ENCODE peak calls at places on chromosomes 5 and 9, in ten cellular contexts. One of them, this sample, is unnamed.

GRCh38 chr5:65035212-65036206 is 266.8 kb downstream of the CWC27 start:
- DNase-seq in mucosa of descending colon: peak
- DNase-seq in RWPE2: peak
- DNase-seq in neural progenitor cell: peak
- DNase-seq in H9: peak
- DNase-seq in fibroblast of lung: peak
- DNase-seq in HFFc6: peak
- DNase-seq in nephron progenitor cell: peak
- DNase-seq in astrocyte: peak
- DNase-seq in SK-N-SH: peak
- DNase-seq in this sample: peak

GRCh38 chr9:88808019-88808656 is 183.1 kb upstream of the S1PR3 start:
- DNase-seq in mucosa of descending colon: no peak
- DNase-seq in RWPE2: no peak
- DNase-seq in neural progenitor cell: no peak
- DNase-seq in H9: no peak
- DNase-seq in fibroblast of lung: no peak
- DNase-seq in HFFc6: no peak
- DNase-seq in nephron progenitor cell: no peak
- DNase-seq in astrocyte: no peak
- DNase-seq in SK-N-SH: peak
- DNase-seq in this sample: no peak

GRCh38 chr9:112754578-112754977 is 4.0 kb downstream of the SNX30 start:
- DNase-seq in mucosa of descending colon: no peak
- DNase-seq in RWPE2: no peak
- DNase-seq in neural progenitor cell: no peak
- DNase-seq in H9: no peak
- DNase-seq in fibroblast of lung: peak
- DNase-seq in HFFc6: peak
- DNase-seq in nephron progenitor cell: no peak
- DNase-seq in astrocyte: peak
- DNase-seq in SK-N-SH: no peak
- DNase-seq in this sample: peak

GRCh38 chr5:53378590-53379247 is 101.7 kb upstream of the FST start:
- DNase-seq in mucosa of descending colon: no peak
- DNase-seq in RWPE2: no peak
- DNase-seq in neural progenitor cell: no peak
- DNase-seq in H9: no peak
- DNase-seq in fibroblast of lung: peak
- DNase-seq in HFFc6: peak
- DNase-seq in nephron progenitor cell: no peak
- DNase-seq in astrocyte: peak
- DNase-seq in SK-N-SH: no peak
- DNase-seq in this sample: no peak

GRCh38 chr9:98345011-98345410 is 89.6 kb upstream of the TBC1D2 start:
- DNase-seq in mucosa of descending colon: no peak
- DNase-seq in RWPE2: no peak
- DNase-seq in neural progenitor cell: no peak
- DNase-seq in H9: no peak
- DNase-seq in fibroblast of lung: no peak
- DNase-seq in HFFc6: no peak
- DNase-seq in nephron progenitor cell: no peak
- DNase-seq in astrocyte: no peak
- DNase-seq in SK-N-SH: no peak
- DNase-seq in this sample: no peak

GRCh38 chr5:72347801-72348305 is 27.7 kb downstream of the PTCD2 start:
- DNase-seq in mucosa of descending colon: no peak
- DNase-seq in RWPE2: no peak
- DNase-seq in neural progenitor cell: no peak
- DNase-seq in H9: no peak
- DNase-seq in fibroblast of lung: peak
- DNase-seq in HFFc6: peak
- DNase-seq in nephron progenitor cell: no peak
- DNase-seq in astrocyte: peak
- DNase-seq in SK-N-SH: no peak
- DNase-seq in this sample: no peak

GRCh38 chr5:148843510-148844318 is 17.3 kb downstream of the ADRB2 start:
- DNase-seq in mucosa of descending colon: no peak
- DNase-seq in RWPE2: no peak
- DNase-seq in neural progenitor cell: no peak
- DNase-seq in H9: no peak
- DNase-seq in fibroblast of lung: peak
- DNase-seq in HFFc6: no peak
- DNase-seq in nephron progenitor cell: no peak
- DNase-seq in astrocyte: peak
- DNase-seq in SK-N-SH: no peak
- DNase-seq in this sample: no peak

GRCh38 chr9:77449177-77450092 is 198.7 kb downstream of the GNA14 start:
- DNase-seq in mucosa of descending colon: no peak
- DNase-seq in RWPE2: peak
- DNase-seq in neural progenitor cell: no peak
- DNase-seq in H9: no peak
- DNase-seq in fibroblast of lung: peak
- DNase-seq in HFFc6: peak
- DNase-seq in nephron progenitor cell: no peak
- DNase-seq in astrocyte: peak
- DNase-seq in SK-N-SH: no peak
- DNase-seq in this sample: no peak

GRCh38 chr5:174680901-174681565 is 43.3 kb upstream of the MSX2 start:
- DNase-seq in mucosa of descending colon: no peak
- DNase-seq in RWPE2: no peak
- DNase-seq in neural progenitor cell: no peak
- DNase-seq in H9: no peak
- DNase-seq in fibroblast of lung: no peak
- DNase-seq in HFFc6: no peak
- DNase-seq in nephron progenitor cell: no peak
- DNase-seq in astrocyte: no peak
- DNase-seq in SK-N-SH: no peak
- DNase-seq in this sample: no peak

GRCh38 chr9:104983491-104983890 is 55.5 kb upstream of the ABCA1 start:
- DNase-seq in mucosa of descending colon: no peak
- DNase-seq in RWPE2: no peak
- DNase-seq in neural progenitor cell: no peak
- DNase-seq in H9: no peak
- DNase-seq in fibroblast of lung: no peak
- DNase-seq in HFFc6: no peak
- DNase-seq in nephron progenitor cell: no peak
- DNase-seq in astrocyte: no peak
- DNase-seq in SK-N-SH: no peak
- DNase-seq in this sample: no peak

GRCh38 chr5:13536921-13537320 is 407.6 kb downstream of the DNAH5 start:
- DNase-seq in mucosa of descending colon: no peak
- DNase-seq in RWPE2: no peak
- DNase-seq in neural progenitor cell: no peak
- DNase-seq in H9: no peak
- DNase-seq in fibroblast of lung: no peak
- DNase-seq in HFFc6: peak
- DNase-seq in nephron progenitor cell: no peak
- DNase-seq in astrocyte: peak
- DNase-seq in SK-N-SH: no peak
- DNase-seq in this sample: no peak

GRCh38 chr5:160470437-160471341 is 49.0 kb downstream of the PTTG1 start:
- DNase-seq in mucosa of descending colon: peak
- DNase-seq in RWPE2: no peak
- DNase-seq in neural progenitor cell: no peak
- DNase-seq in H9: no peak
- DNase-seq in fibroblast of lung: peak
- DNase-seq in HFFc6: no peak
- DNase-seq in nephron progenitor cell: no peak
- DNase-seq in astrocyte: peak
- DNase-seq in SK-N-SH: no peak
- DNase-seq in this sample: peak

GRCh38 chr5:30604648-30605262 is 588.7 kb upstream of the CDH6 start:
- DNase-seq in mucosa of descending colon: no peak
- DNase-seq in RWPE2: no peak
- DNase-seq in neural progenitor cell: no peak
- DNase-seq in H9: no peak
- DNase-seq in fibroblast of lung: no peak
- DNase-seq in HFFc6: no peak
- DNase-seq in nephron progenitor cell: no peak
- DNase-seq in astrocyte: no peak
- DNase-seq in SK-N-SH: no peak
- DNase-seq in this sample: no peak

GRCh38 chr9:125495137-125496119 is 211.6 kb downstream of the MAPKAP1 start:
- DNase-seq in mucosa of descending colon: no peak
- DNase-seq in RWPE2: no peak
- DNase-seq in neural progenitor cell: no peak
- DNase-seq in H9: peak
- DNase-seq in fibroblast of lung: peak
- DNase-seq in HFFc6: peak
- DNase-seq in nephron progenitor cell: no peak
- DNase-seq in astrocyte: no peak
- DNase-seq in SK-N-SH: no peak
- DNase-seq in this sample: peak

GRCh38 chr5:180484813-180485212 is 9.4 kb upstream of the CNOT6 start:
- DNase-seq in mucosa of descending colon: no peak
- DNase-seq in RWPE2: peak
- DNase-seq in neural progenitor cell: no peak
- DNase-seq in H9: no peak
- DNase-seq in fibroblast of lung: no peak
- DNase-seq in HFFc6: no peak
- DNase-seq in nephron progenitor cell: no peak
- DNase-seq in astrocyte: no peak
- DNase-seq in SK-N-SH: no peak
- DNase-seq in this sample: no peak

GRCh38 chr9:33111621-33112020 is 35.1 kb upstream of the SMU1 start:
- DNase-seq in mucosa of descending colon: no peak
- DNase-seq in RWPE2: no peak
- DNase-seq in neural progenitor cell: no peak
- DNase-seq in H9: no peak
- DNase-seq in fibroblast of lung: no peak
- DNase-seq in HFFc6: no peak
- DNase-seq in nephron progenitor cell: no peak
- DNase-seq in astrocyte: no peak
- DNase-seq in SK-N-SH: no peak
- DNase-seq in this sample: no peak

DNA sequence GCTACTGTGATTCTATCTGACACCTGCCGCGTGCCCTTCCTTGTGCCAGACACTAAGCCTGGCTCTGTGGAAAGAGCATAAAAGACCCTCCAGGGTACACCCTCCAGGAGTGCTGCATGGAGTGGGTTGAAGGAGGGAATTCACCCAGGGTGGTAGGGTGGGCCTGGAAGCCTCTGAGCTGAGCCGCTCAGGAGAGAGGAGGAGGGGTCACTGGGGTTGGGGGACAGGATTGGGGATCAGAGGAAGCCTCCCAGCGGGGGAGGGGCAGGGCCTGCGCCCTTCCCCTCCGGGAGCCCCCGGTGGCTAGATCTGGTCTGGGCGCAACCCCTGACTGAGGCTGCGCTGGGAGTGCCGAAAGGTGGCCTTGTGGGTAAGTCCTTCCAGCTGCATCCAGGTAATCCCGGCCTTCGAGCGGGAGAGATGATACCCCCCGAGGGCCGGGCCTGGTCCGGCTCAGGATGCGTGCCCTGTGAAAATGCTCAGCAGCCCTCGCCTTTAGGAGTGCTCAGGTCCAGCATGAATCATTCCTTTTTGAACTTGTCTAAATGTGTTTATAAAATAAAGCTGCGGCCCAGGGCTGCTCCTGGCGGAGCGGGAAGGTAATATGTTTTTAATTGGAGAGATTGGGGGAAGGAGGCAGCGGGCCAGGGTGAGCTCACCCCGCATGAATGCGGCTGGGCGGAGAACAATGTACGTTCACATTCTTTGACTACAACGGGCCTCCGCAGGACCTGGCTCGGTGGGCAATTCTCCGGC is 118.1 kb upstream of the SMIM23 start:
- DNase-seq in mucosa of descending colon: no peak
- DNase-seq in RWPE2: peak
- DNase-seq in neural progenitor cell: peak
- DNase-seq in H9: peak
- DNase-seq in fibroblast of lung: peak
- DNase-seq in HFFc6: no peak
- DNase-seq in nephron progenitor cell: peak
- DNase-seq in astrocyte: peak
- DNase-seq in SK-N-SH: peak
- DNase-seq in this sample: no peak
- TF ChIP-seq CTCF in mucosa of descending colon: no peak
- TF ChIP-seq CTCF in RWPE2: peak
- TF ChIP-seq CTCF in neural progenitor cell: no peak
- TF ChIP-seq CTCF in H9: peak
- TF ChIP-seq CTCF in fibroblast of lung: no peak
- TF ChIP-seq CTCF in HFFc6: no peak
- TF ChIP-seq CTCF in nephron progenitor cell: no peak
- TF ChIP-seq CTCF in astrocyte: peak
- TF ChIP-seq CTCF in SK-N-SH: no peak
- TF ChIP-seq CTCF in this sample: no peak

DNA sequence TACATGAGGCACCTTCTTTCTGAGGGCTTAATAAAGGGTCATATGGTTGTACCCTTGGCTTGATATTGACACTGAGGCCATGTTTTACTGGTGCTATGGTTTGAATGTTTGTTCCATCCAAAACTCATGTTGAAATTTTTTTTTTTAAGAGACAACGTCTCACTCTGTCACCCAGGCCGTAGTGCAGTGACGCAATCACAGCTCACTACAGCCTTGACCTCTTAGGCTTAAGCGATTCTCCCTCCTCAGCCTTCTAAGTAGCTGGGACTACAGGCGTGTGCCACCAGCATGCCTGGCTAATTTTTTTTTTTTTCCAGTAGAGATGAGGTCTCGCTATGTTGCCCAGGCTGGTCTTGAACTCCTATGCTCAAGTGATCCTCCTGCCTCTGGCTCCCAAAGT is 20.9 kb downstream of the FAM151B start:
- DNase-seq in mucosa of descending colon: no peak
- DNase-seq in RWPE2: no peak
- DNase-seq in neural progenitor cell: no peak
- DNase-seq in H9: no peak
- DNase-seq in fibroblast of lung: no peak
- DNase-seq in HFFc6: no peak
- DNase-seq in nephron progenitor cell: no peak
- DNase-seq in astrocyte: no peak
- DNase-seq in SK-N-SH: no peak
- DNase-seq in this sample: no peak
- TF ChIP-seq CTCF in mucosa of descending colon: no peak
- TF ChIP-seq CTCF in RWPE2: no peak
- TF ChIP-seq CTCF in neural progenitor cell: no peak
- TF ChIP-seq CTCF in H9: no peak
- TF ChIP-seq CTCF in fibroblast of lung: no peak
- TF ChIP-seq CTCF in HFFc6: no peak
- TF ChIP-seq CTCF in nephron progenitor cell: no peak
- TF ChIP-seq CTCF in astrocyte: no peak
- TF ChIP-seq CTCF in SK-N-SH: no peak
- TF ChIP-seq CTCF in this sample: no peak

GRCh38 chr9:94729199-94729598 is 2.7 kb downstream of the AOPEP start:
- DNase-seq in mucosa of descending colon: no peak
- DNase-seq in RWPE2: no peak
- DNase-seq in neural progenitor cell: no peak
- DNase-seq in H9: no peak
- DNase-seq in fibroblast of lung: no peak
- DNase-seq in HFFc6: no peak
- DNase-seq in nephron progenitor cell: no peak
- DNase-seq in astrocyte: no peak
- DNase-seq in SK-N-SH: no peak
- DNase-seq in this sample: no peak
- TF ChIP-seq CTCF in mucosa of descending colon: no peak
- TF ChIP-seq CTCF in RWPE2: no peak
- TF ChIP-seq CTCF in neural progenitor cell: peak
- TF ChIP-seq CTCF in H9: peak
- TF ChIP-seq CTCF in fibroblast of lung: no peak
- TF ChIP-seq CTCF in HFFc6: peak
- TF ChIP-seq CTCF in nephron progenitor cell: no peak
- TF ChIP-seq CTCF in astrocyte: no peak
- TF ChIP-seq CTCF in SK-N-SH: peak
- TF ChIP-seq CTCF in this sample: no peak

GRCh38 chr9:83596899-83597504 is 25.9 kb upstream of the IDNK start:
- DNase-seq in mucosa of descending colon: peak
- DNase-seq in RWPE2: no peak
- DNase-seq in neural progenitor cell: peak
- DNase-seq in H9: peak
- DNase-seq in fibroblast of lung: no peak
- DNase-seq in HFFc6: peak
- DNase-seq in nephron progenitor cell: peak
- DNase-seq in astrocyte: no peak
- DNase-seq in SK-N-SH: peak
- DNase-seq in this sample: peak
- TF ChIP-seq CTCF in mucosa of descending colon: peak
- TF ChIP-seq CTCF in RWPE2: peak
- TF ChIP-seq CTCF in neural progenitor cell: peak
- TF ChIP-seq CTCF in H9: peak
- TF ChIP-seq CTCF in fibroblast of lung: peak
- TF ChIP-seq CTCF in HFFc6: peak
- TF ChIP-seq CTCF in nephron progenitor cell: peak
- TF ChIP-seq CTCF in astrocyte: peak
- TF ChIP-seq CTCF in SK-N-SH: peak
- TF ChIP-seq CTCF in this sample: peak